ENCODE peak calls at places on chromosomes 13 and 19, in ten cellular contexts. One of them, this sample, is unnamed. For H3K4me1 and H3K36me3, the result is how much of the 10 kb centered on the place peaks cover.

GRCh38 chr19:51784922-51785690 is 9.9 kb upstream of the FPR3 start:
- DNase-seq in body of pancreas: peak
- DNase-seq in psoas muscle: peak
- DNase-seq in right lobe of liver: no peak
- DNase-seq in PC-3: peak
- DNase-seq in ascending aorta: peak
- DNase-seq in heart right ventricle: peak
- DNase-seq in gastrocnemius medialis: peak
- DNase-seq in cardiac muscle cell: no peak
- DNase-seq in stomach: no peak
- DNase-seq in this sample: no peak

GRCh38 chr13:100987993-100988392 is 313.4 kb upstream of the TMTC4 start:
- DNase-seq in cardiac muscle cell: peak
- DNase-seq in psoas muscle: no peak
- DNase-seq in PC-3: peak
- DNase-seq in stomach: no peak
- DNase-seq in right lobe of liver: no peak
- DNase-seq in heart right ventricle: no peak
- DNase-seq in body of pancreas: no peak
- DNase-seq in gastrocnemius medialis: no peak
- DNase-seq in ascending aorta: no peak
- DNase-seq in this sample: no peak

GRCh38 chr13:40983269-40983668 is 35.8 kb downstream of the ELF1 start:
- DNase-seq in right lobe of liver: no peak
- DNase-seq in heart right ventricle: no peak
- DNase-seq in stomach: no peak
- DNase-seq in ascending aorta: no peak
- DNase-seq in psoas muscle: no peak
- DNase-seq in cardiac muscle cell: no peak
- DNase-seq in body of pancreas: no peak
- DNase-seq in PC-3: no peak
- DNase-seq in gastrocnemius medialis: no peak
- DNase-seq in this sample: no peak

GRCh38 chr13:32669030-32669646 is 82.9 kb downstream of the PDS5B start:
- DNase-seq in heart right ventricle: no peak
- DNase-seq in right lobe of liver: no peak
- DNase-seq in ascending aorta: no peak
- DNase-seq in cardiac muscle cell: peak
- DNase-seq in stomach: no peak
- DNase-seq in body of pancreas: no peak
- DNase-seq in PC-3: peak
- DNase-seq in psoas muscle: no peak
- DNase-seq in gastrocnemius medialis: no peak
- DNase-seq in this sample: no peak

GRCh38 chr19:33883869-33884519 is 87.3 kb downstream of the KCTD15 start:
- DNase-seq in body of pancreas: peak
- DNase-seq in gastrocnemius medialis: no peak
- DNase-seq in psoas muscle: no peak
- DNase-seq in ascending aorta: no peak
- DNase-seq in right lobe of liver: peak
- DNase-seq in stomach: no peak
- DNase-seq in heart right ventricle: peak
- DNase-seq in PC-3: peak
- DNase-seq in cardiac muscle cell: no peak
- DNase-seq in this sample: peak

GRCh38 chr19:7743425-7743841 is 3.9 kb downstream of the CD209 start:
- DNase-seq in cardiac muscle cell: no peak
- DNase-seq in body of pancreas: no peak
- DNase-seq in right lobe of liver: no peak
- DNase-seq in psoas muscle: no peak
- DNase-seq in gastrocnemius medialis: no peak
- DNase-seq in heart right ventricle: no peak
- DNase-seq in stomach: no peak
- DNase-seq in PC-3: no peak
- DNase-seq in ascending aorta: no peak
- DNase-seq in this sample: no peak

GRCh38 chr13:41909524-41909923 is 51.4 kb downstream of the VWA8 start:
- DNase-seq in body of pancreas: no peak
- DNase-seq in psoas muscle: no peak
- DNase-seq in heart right ventricle: no peak
- DNase-seq in gastrocnemius medialis: no peak
- DNase-seq in right lobe of liver: no peak
- DNase-seq in ascending aorta: no peak
- DNase-seq in cardiac muscle cell: no peak
- DNase-seq in PC-3: no peak
- DNase-seq in stomach: no peak
- DNase-seq in this sample: no peak

GRCh38 chr13:114107686-114108081 is 24.7 kb downstream of the RASA3 start:
- DNase-seq in body of pancreas: no peak
- DNase-seq in stomach: no peak
- DNase-seq in cardiac muscle cell: no peak
- DNase-seq in psoas muscle: peak
- DNase-seq in heart right ventricle: peak
- DNase-seq in ascending aorta: no peak
- DNase-seq in right lobe of liver: no peak
- DNase-seq in gastrocnemius medialis: peak
- DNase-seq in PC-3: no peak
- DNase-seq in this sample: peak

GRCh38 chr19:46737275-46737654 is 8.6 kb upstream of the FKRP start:
- DNase-seq in PC-3: no peak
- DNase-seq in heart right ventricle: no peak
- DNase-seq in right lobe of liver: peak
- DNase-seq in psoas muscle: no peak
- DNase-seq in ascending aorta: no peak
- DNase-seq in stomach: no peak
- DNase-seq in cardiac muscle cell: no peak
- DNase-seq in gastrocnemius medialis: no peak
- DNase-seq in body of pancreas: no peak
- DNase-seq in this sample: no peak

GRCh38 chr19:46741447-46741846 is 4.4 kb upstream of the FKRP start:
- DNase-seq in heart right ventricle: no peak
- DNase-seq in stomach: no peak
- DNase-seq in cardiac muscle cell: no peak
- DNase-seq in PC-3: no peak
- DNase-seq in psoas muscle: no peak
- DNase-seq in body of pancreas: no peak
- DNase-seq in gastrocnemius medialis: no peak
- DNase-seq in ascending aorta: no peak
- DNase-seq in right lobe of liver: no peak
- DNase-seq in this sample: no peak

GRCh38 chr19:46737761-46738171 is 8.1 kb upstream of the FKRP start:
- DNase-seq in stomach: no peak
- DNase-seq in gastrocnemius medialis: no peak
- DNase-seq in PC-3: no peak
- DNase-seq in psoas muscle: no peak
- DNase-seq in heart right ventricle: no peak
- DNase-seq in cardiac muscle cell: no peak
- DNase-seq in body of pancreas: no peak
- DNase-seq in right lobe of liver: no peak
- DNase-seq in ascending aorta: no peak
- DNase-seq in this sample: peak

GRCh38 chr19:46736544-46737274 is 9.1 kb upstream of the FKRP start:
- DNase-seq in body of pancreas: no peak
- DNase-seq in ascending aorta: no peak
- DNase-seq in heart right ventricle: peak
- DNase-seq in psoas muscle: peak
- DNase-seq in stomach: peak
- DNase-seq in right lobe of liver: peak
- DNase-seq in gastrocnemius medialis: no peak
- DNase-seq in cardiac muscle cell: peak
- DNase-seq in PC-3: no peak
- DNase-seq in this sample: peak

GRCh38 chr19:46739290-46739771 is 6.5 kb upstream of the FKRP start:
- DNase-seq in gastrocnemius medialis: peak
- DNase-seq in body of pancreas: no peak
- DNase-seq in right lobe of liver: peak
- DNase-seq in PC-3: no peak
- DNase-seq in psoas muscle: peak
- DNase-seq in heart right ventricle: peak
- DNase-seq in stomach: no peak
- DNase-seq in ascending aorta: no peak
- DNase-seq in cardiac muscle cell: peak
- DNase-seq in this sample: peak
- H3K4me1 ChIP-seq in gastrocnemius medialis: half or more
- H3K4me1 ChIP-seq in body of pancreas: under half
- H3K4me1 ChIP-seq in right lobe of liver: under half
- H3K4me1 ChIP-seq in PC-3: under half
- H3K4me1 ChIP-seq in psoas muscle: half or more
- H3K4me1 ChIP-seq in heart right ventricle: half or more
- H3K4me1 ChIP-seq in stomach: half or more
- H3K4me1 ChIP-seq in ascending aorta: under half
- H3K4me1 ChIP-seq in cardiac muscle cell: under half
- H3K4me1 ChIP-seq in this sample: under half

GRCh38 chr13:79246575-79246949 is 159.5 kb downstream of the RBM26 start:
- DNase-seq in heart right ventricle: no peak
- DNase-seq in body of pancreas: no peak
- DNase-seq in ascending aorta: no peak
- DNase-seq in gastrocnemius medialis: no peak
- DNase-seq in psoas muscle: no peak
- DNase-seq in stomach: no peak
- DNase-seq in PC-3: peak
- DNase-seq in cardiac muscle cell: no peak
- DNase-seq in right lobe of liver: no peak
- DNase-seq in this sample: no peak
- TF ChIP-seq CTCF in heart right ventricle: no peak
- TF ChIP-seq CTCF in body of pancreas: no peak
- TF ChIP-seq CTCF in ascending aorta: no peak
- TF ChIP-seq CTCF in gastrocnemius medialis: no peak
- TF ChIP-seq CTCF in psoas muscle: no peak
- TF ChIP-seq CTCF in stomach: no peak
- TF ChIP-seq CTCF in PC-3: no peak
- TF ChIP-seq CTCF in cardiac muscle cell: peak
- TF ChIP-seq CTCF in right lobe of liver: no peak
- TF ChIP-seq CTCF in this sample: no peak

GRCh38 chr19:19345232-19345631 is 24.6 kb downstream of the MAU2 start:
- DNase-seq in cardiac muscle cell: no peak
- DNase-seq in right lobe of liver: no peak
- DNase-seq in ascending aorta: no peak
- DNase-seq in gastrocnemius medialis: no peak
- DNase-seq in heart right ventricle: no peak
- DNase-seq in PC-3: no peak
- DNase-seq in body of pancreas: no peak
- DNase-seq in psoas muscle: no peak
- DNase-seq in stomach: no peak
- DNase-seq in this sample: no peak

GRCh38 chr19:19345970-19346369 is 25.3 kb downstream of the MAU2 start:
- DNase-seq in PC-3: no peak
- DNase-seq in right lobe of liver: no peak
- DNase-seq in heart right ventricle: no peak
- DNase-seq in gastrocnemius medialis: no peak
- DNase-seq in stomach: no peak
- DNase-seq in ascending aorta: no peak
- DNase-seq in psoas muscle: no peak
- DNase-seq in body of pancreas: no peak
- DNase-seq in cardiac muscle cell: no peak
- DNase-seq in this sample: no peak

GRCh38 chr19:19349365-19349764 is 28.7 kb downstream of the MAU2 start:
- DNase-seq in PC-3: no peak
- DNase-seq in gastrocnemius medialis: no peak
- DNase-seq in psoas muscle: no peak
- DNase-seq in body of pancreas: no peak
- DNase-seq in ascending aorta: no peak
- DNase-seq in cardiac muscle cell: no peak
- DNase-seq in right lobe of liver: no peak
- DNase-seq in stomach: no peak
- DNase-seq in heart right ventricle: no peak
- DNase-seq in this sample: no peak

GRCh38 chr19:19347401-19347800 is 26.8 kb downstream of the MAU2 start:
- DNase-seq in heart right ventricle: no peak
- DNase-seq in cardiac muscle cell: no peak
- DNase-seq in right lobe of liver: no peak
- DNase-seq in stomach: no peak
- DNase-seq in ascending aorta: no peak
- DNase-seq in PC-3: no peak
- DNase-seq in body of pancreas: no peak
- DNase-seq in gastrocnemius medialis: no peak
- DNase-seq in psoas muscle: no peak
- DNase-seq in this sample: no peak

DNA sequence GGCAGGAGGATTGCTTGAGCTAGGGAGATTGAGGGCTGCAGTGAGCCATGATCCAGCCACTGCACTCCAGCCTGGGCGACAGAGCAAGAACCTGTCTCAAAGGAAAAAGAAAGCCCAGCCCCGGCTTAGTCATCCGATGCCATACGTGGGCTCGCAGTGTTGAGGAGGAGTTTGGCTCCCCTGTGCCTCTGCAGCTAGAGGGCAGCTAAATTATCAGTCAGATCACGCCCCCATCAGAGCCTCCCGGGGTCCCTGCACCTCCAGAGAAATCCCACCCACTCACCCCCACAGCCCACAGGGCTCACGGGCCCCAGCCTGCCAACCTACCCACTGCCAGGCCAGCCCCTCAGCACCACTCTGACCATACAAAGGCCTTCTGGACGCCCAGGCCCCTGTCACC is 27.6 kb downstream of the MAU2 start:
- DNase-seq in heart right ventricle: no peak
- DNase-seq in right lobe of liver: no peak
- DNase-seq in stomach: no peak
- DNase-seq in body of pancreas: no peak
- DNase-seq in cardiac muscle cell: no peak
- DNase-seq in gastrocnemius medialis: no peak
- DNase-seq in ascending aorta: no peak
- DNase-seq in PC-3: no peak
- DNase-seq in psoas muscle: no peak
- DNase-seq in this sample: no peak
- H3K36me3 ChIP-seq in heart right ventricle: half or more
- H3K36me3 ChIP-seq in right lobe of liver: half or more
- H3K36me3 ChIP-seq in stomach: half or more
- H3K36me3 ChIP-seq in body of pancreas: under half
- H3K36me3 ChIP-seq in cardiac muscle cell: half or more
- H3K36me3 ChIP-seq in gastrocnemius medialis: under half
- H3K36me3 ChIP-seq in ascending aorta: half or more
- H3K36me3 ChIP-seq in PC-3: under half
- H3K36me3 ChIP-seq in psoas muscle: half or more
- H3K36me3 ChIP-seq in this sample: half or more

GRCh38 chr19:29969891-29970290 is 27.9 kb downstream of the URI1 start:
- DNase-seq in PC-3: no peak
- DNase-seq in right lobe of liver: no peak
- DNase-seq in gastrocnemius medialis: no peak
- DNase-seq in cardiac muscle cell: no peak
- DNase-seq in psoas muscle: no peak
- DNase-seq in body of pancreas: no peak
- DNase-seq in heart right ventricle: no peak
- DNase-seq in ascending aorta: no peak
- DNase-seq in stomach: no peak
- DNase-seq in this sample: no peak

GRCh38 chr19:29971002-29971401 is 29.0 kb downstream of the URI1 start:
- DNase-seq in PC-3: no peak
- DNase-seq in right lobe of liver: no peak
- DNase-seq in body of pancreas: no peak
- DNase-seq in cardiac muscle cell: no peak
- DNase-seq in ascending aorta: no peak
- DNase-seq in stomach: no peak
- DNase-seq in psoas muscle: no peak
- DNase-seq in gastrocnemius medialis: no peak
- DNase-seq in heart right ventricle: no peak
- DNase-seq in this sample: no peak

GRCh38 chr19:29966594-29967249 is 24.7 kb downstream of the URI1 start:
- DNase-seq in heart right ventricle: no peak
- DNase-seq in PC-3: peak
- DNase-seq in psoas muscle: no peak
- DNase-seq in gastrocnemius medialis: no peak
- DNase-seq in right lobe of liver: no peak
- DNase-seq in stomach: no peak
- DNase-seq in ascending aorta: no peak
- DNase-seq in body of pancreas: no peak
- DNase-seq in cardiac muscle cell: peak
- DNase-seq in this sample: no peak

GRCh38 chr19:29965529-29965928 is 23.5 kb downstream of the URI1 start:
- DNase-seq in cardiac muscle cell: no peak
- DNase-seq in stomach: no peak
- DNase-seq in body of pancreas: no peak
- DNase-seq in heart right ventricle: no peak
- DNase-seq in ascending aorta: no peak
- DNase-seq in psoas muscle: no peak
- DNase-seq in gastrocnemius medialis: no peak
- DNase-seq in right lobe of liver: no peak
- DNase-seq in PC-3: peak
- DNase-seq in this sample: no peak

DNA sequence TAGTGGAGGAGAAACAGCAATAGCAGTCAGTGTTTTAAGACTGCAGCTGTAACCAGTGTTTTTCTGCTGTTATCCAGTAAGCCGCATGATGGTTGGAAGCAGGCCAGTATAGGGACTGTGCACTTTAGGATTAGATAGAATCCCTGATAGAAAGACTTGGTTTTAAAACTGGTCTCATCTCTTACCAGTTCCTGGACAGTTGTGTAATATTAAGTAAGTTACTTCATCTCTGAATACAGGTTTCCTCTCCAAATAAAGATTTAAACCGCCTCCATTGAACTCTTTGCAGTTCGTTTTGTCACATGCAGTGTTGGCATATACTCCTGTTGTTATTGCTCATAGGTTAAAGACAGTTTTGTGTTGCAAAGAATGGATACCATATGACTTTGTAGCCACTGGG is 25.6 kb downstream of the URI1 start:
- DNase-seq in heart right ventricle: no peak
- DNase-seq in body of pancreas: no peak
- DNase-seq in psoas muscle: no peak
- DNase-seq in PC-3: no peak
- DNase-seq in stomach: no peak
- DNase-seq in gastrocnemius medialis: no peak
- DNase-seq in cardiac muscle cell: no peak
- DNase-seq in right lobe of liver: no peak
- DNase-seq in ascending aorta: no peak
- DNase-seq in this sample: no peak
- H3K4me1 ChIP-seq in heart right ventricle: half or more
- H3K4me1 ChIP-seq in body of pancreas: under half
- H3K4me1 ChIP-seq in psoas muscle: half or more
- H3K4me1 ChIP-seq in PC-3: under half
- H3K4me1 ChIP-seq in stomach: under half
- H3K4me1 ChIP-seq in gastrocnemius medialis: half or more
- H3K4me1 ChIP-seq in cardiac muscle cell: under half
- H3K4me1 ChIP-seq in right lobe of liver: under half
- H3K4me1 ChIP-seq in ascending aorta: under half
- H3K4me1 ChIP-seq in this sample: under half